ENCODE peak calls at places on chromosomes 5 and 9, in nine cellular contexts. One of them, this sample, is unnamed.

GRCh38 chr5:23507278-23507685 is at the start of gene PRDM9:
- DNase-seq in HFF-Myc: no peak
- DNase-seq in SK-N-SH: peak
- DNase-seq in tibial artery: no peak
- DNase-seq in AG09309: no peak
- DNase-seq in mucosa of descending colon: peak
- DNase-seq in dorsolateral prefrontal cortex: peak
- DNase-seq in NT2/D1: peak
- DNase-seq in AG04450: no peak
- DNase-seq in this sample: no peak

GRCh38 chr5:172093559-172093958 is 87.1 kb upstream of the FBXW11 start:
- DNase-seq in HFF-Myc: no peak
- DNase-seq in SK-N-SH: no peak
- DNase-seq in tibial artery: no peak
- DNase-seq in AG09309: no peak
- DNase-seq in mucosa of descending colon: no peak
- DNase-seq in dorsolateral prefrontal cortex: no peak
- DNase-seq in NT2/D1: no peak
- DNase-seq in AG04450: no peak
- DNase-seq in this sample: no peak

GRCh38 chr9:35660966-35661413 is 2.9 kb downstream of the CCDC107 start:
- DNase-seq in HFF-Myc: no peak
- DNase-seq in SK-N-SH: no peak
- DNase-seq in tibial artery: peak
- DNase-seq in AG09309: no peak
- DNase-seq in mucosa of descending colon: no peak
- DNase-seq in dorsolateral prefrontal cortex: no peak
- DNase-seq in NT2/D1: no peak
- DNase-seq in AG04450: no peak
- DNase-seq in this sample: no peak

GRCh38 chr5:121271546-121271945 is 580.1 kb upstream of the FTMT start:
- DNase-seq in HFF-Myc: no peak
- DNase-seq in SK-N-SH: no peak
- DNase-seq in tibial artery: no peak
- DNase-seq in AG09309: no peak
- DNase-seq in mucosa of descending colon: no peak
- DNase-seq in dorsolateral prefrontal cortex: no peak
- DNase-seq in NT2/D1: no peak
- DNase-seq in AG04450: no peak
- DNase-seq in this sample: no peak

GRCh38 chr9:13149454-13149853 is 130.0 kb downstream of the MPDZ start:
- DNase-seq in HFF-Myc: no peak
- DNase-seq in SK-N-SH: no peak
- DNase-seq in tibial artery: no peak
- DNase-seq in AG09309: no peak
- DNase-seq in mucosa of descending colon: no peak
- DNase-seq in dorsolateral prefrontal cortex: no peak
- DNase-seq in NT2/D1: no peak
- DNase-seq in AG04450: no peak
- DNase-seq in this sample: no peak

GRCh38 chr9:86079421-86080111 is 19.8 kb downstream of the GOLM1 start:
- DNase-seq in HFF-Myc: no peak
- DNase-seq in SK-N-SH: no peak
- DNase-seq in tibial artery: no peak
- DNase-seq in AG09309: no peak
- DNase-seq in mucosa of descending colon: no peak
- DNase-seq in dorsolateral prefrontal cortex: no peak
- DNase-seq in NT2/D1: no peak
- DNase-seq in AG04450: no peak
- DNase-seq in this sample: no peak

GRCh38 chr5:64557911-64558310 is 52.1 kb downstream of the RGS7BP start:
- DNase-seq in HFF-Myc: no peak
- DNase-seq in SK-N-SH: no peak
- DNase-seq in tibial artery: no peak
- DNase-seq in AG09309: no peak
- DNase-seq in mucosa of descending colon: no peak
- DNase-seq in dorsolateral prefrontal cortex: no peak
- DNase-seq in NT2/D1: no peak
- DNase-seq in AG04450: no peak
- DNase-seq in this sample: no peak

GRCh38 chr5:135576075-135576599 is 2.7 kb downstream of the CXCL14 start:
- DNase-seq in HFF-Myc: no peak
- DNase-seq in SK-N-SH: no peak
- DNase-seq in tibial artery: no peak
- DNase-seq in AG09309: no peak
- DNase-seq in mucosa of descending colon: no peak
- DNase-seq in dorsolateral prefrontal cortex: no peak
- DNase-seq in NT2/D1: no peak
- DNase-seq in AG04450: no peak
- DNase-seq in this sample: no peak

GRCh38 chr9:107809859-107810492 is 320.4 kb upstream of the KLF4 start:
- DNase-seq in HFF-Myc: no peak
- DNase-seq in SK-N-SH: no peak
- DNase-seq in tibial artery: no peak
- DNase-seq in AG09309: no peak
- DNase-seq in mucosa of descending colon: no peak
- DNase-seq in dorsolateral prefrontal cortex: no peak
- DNase-seq in NT2/D1: no peak
- DNase-seq in AG04450: no peak
- DNase-seq in this sample: no peak

GRCh38 chr9:105173306-105173705 is 71.1 kb upstream of the SLC44A1 start:
- DNase-seq in HFF-Myc: no peak
- DNase-seq in SK-N-SH: no peak
- DNase-seq in tibial artery: no peak
- DNase-seq in AG09309: no peak
- DNase-seq in mucosa of descending colon: no peak
- DNase-seq in dorsolateral prefrontal cortex: no peak
- DNase-seq in NT2/D1: peak
- DNase-seq in AG04450: no peak
- DNase-seq in this sample: no peak

GRCh38 chr9:26974927-26975326 is 18.7 kb downstream of the IFT74 start:
- DNase-seq in HFF-Myc: no peak
- DNase-seq in SK-N-SH: no peak
- DNase-seq in tibial artery: no peak
- DNase-seq in AG09309: no peak
- DNase-seq in mucosa of descending colon: no peak
- DNase-seq in dorsolateral prefrontal cortex: no peak
- DNase-seq in NT2/D1: no peak
- DNase-seq in AG04450: no peak
- DNase-seq in this sample: no peak

GRCh38 chr5:141558150-141558549 is 60.6 kb downstream of the DIAPH1 start:
- DNase-seq in HFF-Myc: no peak
- DNase-seq in SK-N-SH: no peak
- DNase-seq in tibial artery: no peak
- DNase-seq in AG09309: no peak
- DNase-seq in mucosa of descending colon: no peak
- DNase-seq in dorsolateral prefrontal cortex: no peak
- DNase-seq in NT2/D1: no peak
- DNase-seq in AG04450: no peak
- DNase-seq in this sample: no peak

GRCh38 chr5:141557681-141558136 is 61.1 kb downstream of the DIAPH1 start:
- DNase-seq in HFF-Myc: peak
- DNase-seq in SK-N-SH: peak
- DNase-seq in tibial artery: peak
- DNase-seq in AG09309: peak
- DNase-seq in mucosa of descending colon: peak
- DNase-seq in dorsolateral prefrontal cortex: peak
- DNase-seq in NT2/D1: peak
- DNase-seq in AG04450: peak
- DNase-seq in this sample: peak

GRCh38 chr5:141559481-141559880 is 59.3 kb downstream of the DIAPH1 start:
- DNase-seq in HFF-Myc: no peak
- DNase-seq in SK-N-SH: no peak
- DNase-seq in tibial artery: no peak
- DNase-seq in AG09309: peak
- DNase-seq in mucosa of descending colon: no peak
- DNase-seq in dorsolateral prefrontal cortex: no peak
- DNase-seq in NT2/D1: no peak
- DNase-seq in AG04450: no peak
- DNase-seq in this sample: no peak

GRCh38 chr5:141560725-141561483 is 57.9 kb downstream of the DIAPH1 start:
- DNase-seq in HFF-Myc: peak
- DNase-seq in SK-N-SH: peak
- DNase-seq in tibial artery: peak
- DNase-seq in AG09309: peak
- DNase-seq in mucosa of descending colon: peak
- DNase-seq in dorsolateral prefrontal cortex: peak
- DNase-seq in NT2/D1: peak
- DNase-seq in AG04450: peak
- DNase-seq in this sample: peak

GRCh38 chr5:141560141-141560540 is 58.7 kb downstream of the DIAPH1 start:
- DNase-seq in HFF-Myc: no peak
- DNase-seq in SK-N-SH: no peak
- DNase-seq in tibial artery: no peak
- DNase-seq in AG09309: no peak
- DNase-seq in mucosa of descending colon: no peak
- DNase-seq in dorsolateral prefrontal cortex: no peak
- DNase-seq in NT2/D1: no peak
- DNase-seq in AG04450: no peak
- DNase-seq in this sample: peak
- H3K4me3 ChIP-seq in HFF-Myc: no peak
- H3K4me3 ChIP-seq in SK-N-SH: peak
- H3K4me3 ChIP-seq in tibial artery: peak
- H3K4me3 ChIP-seq in AG09309: no peak
- H3K4me3 ChIP-seq in mucosa of descending colon: no peak
- H3K4me3 ChIP-seq in dorsolateral prefrontal cortex: no peak
- H3K4me3 ChIP-seq in NT2/D1: no peak
- H3K4me3 ChIP-seq in AG04450: no peak
- H3K4me3 ChIP-seq in this sample: no peak

GRCh38 chr9:114371343-114371985 is 16.3 kb downstream of the AKNA start:
- DNase-seq in HFF-Myc: no peak
- DNase-seq in SK-N-SH: no peak
- DNase-seq in tibial artery: no peak
- DNase-seq in AG09309: no peak
- DNase-seq in mucosa of descending colon: peak
- DNase-seq in dorsolateral prefrontal cortex: no peak
- DNase-seq in NT2/D1: no peak
- DNase-seq in AG04450: no peak
- DNase-seq in this sample: no peak

GRCh38 chr9:114370985-114371335 is 16.8 kb downstream of the AKNA start:
- DNase-seq in HFF-Myc: no peak
- DNase-seq in SK-N-SH: no peak
- DNase-seq in tibial artery: no peak
- DNase-seq in AG09309: no peak
- DNase-seq in mucosa of descending colon: peak
- DNase-seq in dorsolateral prefrontal cortex: peak
- DNase-seq in NT2/D1: no peak
- DNase-seq in AG04450: no peak
- DNase-seq in this sample: no peak

GRCh38 chr9:114367823-114368609 is 19.8 kb downstream of the AKNA start:
- DNase-seq in HFF-Myc: no peak
- DNase-seq in SK-N-SH: no peak
- DNase-seq in tibial artery: no peak
- DNase-seq in AG09309: no peak
- DNase-seq in mucosa of descending colon: no peak
- DNase-seq in dorsolateral prefrontal cortex: no peak
- DNase-seq in NT2/D1: no peak
- DNase-seq in AG04450: no peak
- DNase-seq in this sample: no peak

GRCh38 chr9:114370251-114370984 is 17.4 kb downstream of the AKNA start:
- DNase-seq in HFF-Myc: no peak
- DNase-seq in SK-N-SH: no peak
- DNase-seq in tibial artery: no peak
- DNase-seq in AG09309: no peak
- DNase-seq in mucosa of descending colon: no peak
- DNase-seq in dorsolateral prefrontal cortex: no peak
- DNase-seq in NT2/D1: peak
- DNase-seq in AG04450: no peak
- DNase-seq in this sample: peak

DNA sequence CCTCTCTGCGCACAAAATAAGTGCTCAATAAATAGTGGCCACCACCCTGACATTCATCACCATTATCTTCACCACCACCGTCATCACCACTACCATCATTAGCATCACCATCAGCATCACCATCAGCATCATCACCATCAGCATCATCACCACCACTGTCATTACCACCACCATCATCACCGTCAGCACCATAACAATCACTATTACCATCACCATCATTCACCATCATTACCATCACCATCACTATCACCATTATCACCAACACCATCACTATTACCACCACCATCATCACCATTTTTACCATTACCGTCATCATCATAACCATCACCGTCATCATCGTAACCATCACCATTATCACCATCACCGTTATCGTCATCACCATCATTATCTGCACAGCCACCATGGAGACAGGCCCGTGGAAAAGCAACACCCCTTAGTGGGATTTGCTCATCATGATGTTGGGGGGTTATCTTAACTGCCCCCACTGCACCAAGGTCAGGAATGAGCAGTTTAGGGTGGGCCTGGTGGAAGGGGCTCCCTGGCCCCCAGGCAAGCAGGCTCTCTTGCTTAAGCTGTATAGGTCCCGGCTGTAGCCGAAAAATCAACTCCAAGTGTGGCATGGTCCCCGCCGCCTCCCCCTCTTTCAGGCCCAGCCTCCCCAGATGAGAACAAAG is 18.1 kb downstream of the AKNA start:
- DNase-seq in HFF-Myc: no peak
- DNase-seq in SK-N-SH: no peak
- DNase-seq in tibial artery: no peak
- DNase-seq in AG09309: no peak
- DNase-seq in mucosa of descending colon: no peak
- DNase-seq in dorsolateral prefrontal cortex: no peak
- DNase-seq in NT2/D1: no peak
- DNase-seq in AG04450: no peak
- DNase-seq in this sample: no peak
- H3K4me3 ChIP-seq in HFF-Myc: no peak
- H3K4me3 ChIP-seq in SK-N-SH: no peak
- H3K4me3 ChIP-seq in tibial artery: no peak
- H3K4me3 ChIP-seq in AG09309: no peak
- H3K4me3 ChIP-seq in mucosa of descending colon: no peak
- H3K4me3 ChIP-seq in dorsolateral prefrontal cortex: no peak
- H3K4me3 ChIP-seq in NT2/D1: no peak
- H3K4me3 ChIP-seq in AG04450: no peak
- H3K4me3 ChIP-seq in this sample: no peak

DNA sequence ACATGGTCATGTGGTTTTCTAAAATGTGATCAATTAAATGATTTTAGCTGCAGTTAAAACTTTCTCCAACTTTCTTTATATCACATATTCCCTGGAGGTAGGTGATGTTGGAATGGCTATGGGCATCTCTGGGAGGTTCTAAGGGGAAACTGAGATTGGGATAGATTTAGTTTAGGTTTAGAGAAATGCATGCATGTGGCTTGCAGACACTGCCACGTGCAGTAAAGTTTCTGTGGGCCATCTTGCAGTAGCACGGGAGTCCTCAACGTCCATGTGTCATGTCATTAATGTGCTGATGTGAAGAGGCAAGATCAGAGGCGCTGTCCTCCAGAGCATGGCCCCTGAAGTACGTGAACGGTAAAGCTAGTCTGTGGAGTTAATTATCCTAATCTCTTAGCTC is 532.7 kb downstream of the SEMA5A start:
- DNase-seq in HFF-Myc: no peak
- DNase-seq in SK-N-SH: no peak
- DNase-seq in tibial artery: no peak
- DNase-seq in AG09309: no peak
- DNase-seq in mucosa of descending colon: no peak
- DNase-seq in dorsolateral prefrontal cortex: no peak
- DNase-seq in NT2/D1: no peak
- DNase-seq in AG04450: no peak
- DNase-seq in this sample: no peak
- H3K4me3 ChIP-seq in HFF-Myc: no peak
- H3K4me3 ChIP-seq in SK-N-SH: no peak
- H3K4me3 ChIP-seq in tibial artery: no peak
- H3K4me3 ChIP-seq in AG09309: no peak
- H3K4me3 ChIP-seq in mucosa of descending colon: no peak
- H3K4me3 ChIP-seq in dorsolateral prefrontal cortex: no peak
- H3K4me3 ChIP-seq in NT2/D1: no peak
- H3K4me3 ChIP-seq in AG04450: no peak
- H3K4me3 ChIP-seq in this sample: no peak

GRCh38 chr9:136643596-136644342 is 18.9 kb upstream of the EGFL7 start:
- DNase-seq in HFF-Myc: no peak
- DNase-seq in SK-N-SH: no peak
- DNase-seq in tibial artery: peak
- DNase-seq in AG09309: no peak
- DNase-seq in mucosa of descending colon: no peak
- DNase-seq in dorsolateral prefrontal cortex: no peak
- DNase-seq in NT2/D1: no peak
- DNase-seq in AG04450: no peak
- DNase-seq in this sample: no peak
- H3K4me3 ChIP-seq in HFF-Myc: no peak
- H3K4me3 ChIP-seq in SK-N-SH: no peak
- H3K4me3 ChIP-seq in tibial artery: peak
- H3K4me3 ChIP-seq in AG09309: no peak
- H3K4me3 ChIP-seq in mucosa of descending colon: no peak
- H3K4me3 ChIP-seq in dorsolateral prefrontal cortex: peak
- H3K4me3 ChIP-seq in NT2/D1: peak
- H3K4me3 ChIP-seq in AG04450: no peak
- H3K4me3 ChIP-seq in this sample: no peak

This sample was measured in HAP-1.